ENCODE peak calls at places on chromosomes 11 and 22, in six cellular contexts. Y is activated T-cell treated with anti-CD3 and anti-CD28 coated beads, Interleukin-2, amount 50 U/mL, for 4 hours; O is memory B cell; E is uterus; Z is MV-4-11; A is fibroblast of lung. R is an unnamed sample.

GRCh38 chr11:67640021-67640757 is 626 bp upstream of the TBX10 start:
- DNase-seq in O (peak; percentile 70), Z (no peak), A (peak; percentile 32), Y (peak; percentile 47), E (no peak), R (no peak)

GRCh38 chr11:120013325-120014250 is 124.3 kb downstream of the TRIM29 start:
- DNase-seq in Z (no peak), O (no peak), A (peak; percentile 11), Y (no peak), E (peak; percentile 29), R (no peak)

GRCh38 chr11:119739975-119740374 is 11.0 kb upstream of the NECTIN1 start:
- DNase-seq in Z (no peak), A (no peak), O (no peak), E (no peak), Y (no peak), R (no peak)

GRCh38 chr11:64848779-64849599 is 4.5 kb upstream of the CDC42BPG start:
- DNase-seq in O (peak; percentile 64), E (no peak), Z (no peak), A (no peak), Y (no peak), R (peak; percentile 62)

GRCh38 chr11:2261436-2262230 is 8.8 kb downstream of the ASCL2 start:
- DNase-seq in Y (no peak), O (no peak), E (no peak), Z (no peak), A (no peak), R (no peak)

GRCh38 chr22:37811867-37812266 is 4.1 kb downstream of the GCAT start:
- DNase-seq in O (no peak), Y (no peak), A (no peak), Z (no peak), E (no peak), R (no peak)

GRCh38 chr11:113249786-113250185 is 64.6 kb upstream of the TTC12 start:
- DNase-seq in Z (no peak), Y (no peak), O (no peak), A (no peak), E (no peak), R (no peak)

GRCh38 chr11:117511483-117511934 is 183.9 kb downstream of the CEP164 start:
- DNase-seq in Y (no peak), E (no peak), Z (no peak), O (no peak), A (no peak), R (no peak)

GRCh38 chr11:15523576-15523975 is 408.9 kb downstream of the INSC start:
- DNase-seq in Z (no peak), E (no peak), A (no peak), O (no peak), Y (no peak), R (no peak)

GRCh38 chr11:19027829-19028595 is 32.5 kb downstream of the MRGPRX2 start:
- DNase-seq in E (no peak), Y (no peak), A (peak; percentile 20), Z (no peak), O (no peak), R (no peak)